ENCODE peak calls at places on chromosomes 4 and X, in five cellular contexts. U is AG09309, A is AG04449, X is right lobe of liver, V is HCT116. J is an unnamed sample.

GRCh38 chr4:8201341-8201781 is 2.3 kb downstream of the SH3TC1 start:
- DNase-seq in U (no peak), A (no peak), X (peak; percentile 33), V (no peak), J (no peak)

GRCh38 chrX:53362439-53362838 is 60.0 kb downstream of the SMC1A start:
- DNase-seq in U (no peak), A (no peak), X (no peak), V (no peak), J (no peak)

GRCh38 chrX:48794993-48795501 is 6.8 kb upstream of the HDAC6 start:
- DNase-seq in U (peak; percentile 21), A (peak; percentile 10), X (no peak), V (no peak), J (peak; percentile 5)

GRCh38 chr4:52840531-52841350 is 21.4 kb upstream of the RASL11B start:
- DNase-seq in U (no peak), A (no peak), X (no peak), V (no peak), J (no peak)

GRCh38 chr4:46073778-46074177 is 50.1 kb downstream of the GABRG1 start:
- DNase-seq in U (no peak), A (no peak), X (no peak), V (no peak), J (no peak)

GRCh38 chrX:31546130-31546529 is 474.3 kb upstream of the FTHL17 start:
- DNase-seq in U (peak; percentile 61), A (peak; percentile 49), X (no peak), V (no peak), J (no peak)

GRCh38 chrX:100491174-100491573 is 81.1 kb upstream of the PCDH19 start:
- DNase-seq in U (no peak), A (no peak), X (no peak), V (no peak), J (no peak)

GRCh38 chr4:81617569-81617968 is 145.9 kb upstream of the RASGEF1B start:
- DNase-seq in U (no peak), A (no peak), X (no peak), V (no peak), J (no peak)

GRCh38 chr4:78710536-78710935 is 65.6 kb upstream of the BMP2K start:
- DNase-seq in U (no peak), A (no peak), X (no peak), V (peak; percentile 7), J (no peak)

GRCh38 chr4:182276214-182277109 is 33.3 kb downstream of the TENM3 start:
- DNase-seq in U (no peak), A (no peak), X (no peak), V (no peak), J (no peak)

GRCh38 chr4:77092832-77093800 is 17.3 kb upstream of the CCNI start:
- DNase-seq in U (no peak), A (no peak), X (no peak), V (no peak), J (no peak)

GRCh38 chr4:85102606-85103005 is 136.1 kb upstream of the WDFY3 start:
- DNase-seq in U (no peak), A (peak; percentile 17), X (no peak), V (no peak), J (no peak)

GRCh38 chrX:115892787-115893671 is 277.5 kb upstream of the AGTR2 start:
- DNase-seq in U (peak; percentile 35), A (no peak), X (peak; percentile 31), V (peak; percentile 40), J (peak; percentile 36)

GRCh38 chr4:183783933-183784622 is 121.0 kb upstream of the STOX2 start:
- DNase-seq in U (peak; percentile 47), A (no peak), X (no peak), V (no peak), J (no peak)

GRCh38 chr4:121183359-121183758 is 19.2 kb upstream of the TNIP3 start:
- DNase-seq in U (no peak), A (no peak), X (no peak), V (no peak), J (no peak)

GRCh38 chr4:16202598-16202997 is 23.7 kb downstream of the TAPT1 start:
- DNase-seq in U (no peak), A (no peak), X (no peak), V (no peak), J (no peak)

GRCh38 chrX:48924270-48924669 is 5.4 kb upstream of the PIM2 start:
- DNase-seq in U (no peak), A (no peak), X (no peak), V (no peak), J (no peak)

GRCh38 chr4:138003248-138003647 is 238.9 kb downstream of the SLC7A11 start:
- DNase-seq in U (no peak), A (no peak), X (no peak), V (no peak), J (no peak)

GRCh38 chrX:41655631-41656030 is 33.1 kb upstream of the GPR34 start:
- DNase-seq in U (no peak), A (no peak), X (no peak), V (no peak), J (no peak)

GRCh38 chrX:35670894-35671293 is 127.2 kb upstream of the MAGEB16 start:
- DNase-seq in U (no peak), A (no peak), X (no peak), V (no peak), J (no peak)

GRCh38 chr4:165922747-165923146 is 49.7 kb downstream of the TLL1 start:
- DNase-seq in U (no peak), A (no peak), X (no peak), V (no peak), J (no peak)

GRCh38 chr4:166301266-166301665 is 428.2 kb downstream of the TLL1 start:
- DNase-seq in U (no peak), A (no peak), X (no peak), V (no peak), J (no peak)

GRCh38 chr4:163087805-163088204 is 78.9 kb downstream of the NAF1 start:
- DNase-seq in U (no peak), A (no peak), X (no peak), V (no peak), J (no peak)

GRCh38 chr4:108775921-108776320 is 13.1 kb upstream of the ETNPPL start:
- DNase-seq in U (no peak), A (no peak), X (no peak), V (no peak), J (no peak)

GRCh38 chr4:152780267-152780811 is 585 bp downstream of the ARFIP1 start:
- DNase-seq in U (no peak), A (no peak), X (no peak), V (no peak), J (no peak)

GRCh38 chr4:40845136-40845910 is 95.6 kb downstream of the NSUN7 start:
- DNase-seq in U (peak; percentile 10), A (no peak), X (no peak), V (no peak), J (no peak)

GRCh38 chr4:176622251-176622968 is 170.3 kb downstream of the VEGFC start:
- DNase-seq in U (peak; percentile 62), A (no peak), X (no peak), V (no peak), J (peak; percentile 27)

GRCh38 chrX:98480606-98481005 is 1596.9 kb downstream of the RPA4 start:
- DNase-seq in U (no peak), A (no peak), X (no peak), V (no peak), J (no peak)

DNA sequence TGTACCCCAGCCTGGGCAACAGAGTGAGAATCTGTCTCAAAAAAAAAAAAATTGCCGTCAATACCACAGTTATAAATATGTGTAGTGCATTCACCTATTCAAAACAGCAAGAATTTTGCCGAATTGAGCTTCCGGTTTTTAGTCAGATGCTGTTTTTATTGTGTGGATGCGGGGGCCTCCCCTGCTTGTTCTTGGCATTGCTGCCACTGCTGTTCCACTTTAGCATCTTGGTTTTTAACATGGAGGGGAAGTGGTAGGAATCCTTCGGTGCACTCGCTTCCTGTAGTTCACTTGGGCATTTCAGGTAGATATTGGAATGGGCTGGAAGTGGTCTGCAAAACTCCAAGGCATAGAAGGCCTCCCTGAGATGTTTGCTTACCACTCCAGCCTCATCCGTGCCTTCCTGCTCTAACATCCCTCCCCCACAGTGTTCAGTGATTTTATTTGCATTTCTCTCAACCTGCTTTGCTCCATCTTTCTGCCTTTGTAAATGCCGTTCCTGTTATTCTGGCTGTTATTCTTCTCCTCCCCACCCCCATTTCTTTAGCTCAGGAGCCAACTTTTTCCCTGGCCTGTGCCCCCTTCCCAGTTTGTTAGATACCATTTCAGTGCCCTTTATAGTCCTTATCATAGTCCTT is 25.5 kb downstream of the MOB1B start:
- DNase-seq in U (no peak), A (no peak), X (no peak), V (no peak), J (no peak)
- TF ChIP-seq CTCF in U (no peak), A (no peak), X (no peak), V (no peak), J (no peak)

GRCh38 chrX:22383988-22384387 is 111.3 kb downstream of the CBLL2 start:
- DNase-seq in U (no peak), A (no peak), X (no peak), V (no peak), J (no peak)
- TF ChIP-seq CTCF in U (no peak), A (no peak), X (no peak), V (no peak), J (no peak)

DNA sequence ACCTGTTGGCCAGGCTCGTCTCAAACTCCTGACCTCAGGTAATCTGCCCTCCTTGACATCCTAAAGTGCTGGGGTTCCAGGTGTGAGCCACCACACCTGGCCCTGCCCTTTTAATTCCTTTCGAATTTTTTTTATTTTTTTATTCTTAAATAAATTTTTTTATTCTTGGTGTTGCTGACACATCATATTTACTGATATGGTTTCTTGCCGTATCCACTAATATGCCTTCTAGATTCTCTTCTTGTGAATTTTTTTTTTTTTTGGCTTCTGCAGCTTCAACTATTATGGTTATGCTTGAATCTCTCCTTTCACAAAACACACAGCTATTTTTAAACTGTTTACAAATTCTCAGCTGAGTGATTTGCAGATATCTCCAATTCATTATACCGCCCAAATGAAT is 353.4 kb upstream of the ADGRL3 start:
- DNase-seq in U (no peak), A (no peak), X (no peak), V (no peak), J (no peak)
- TF ChIP-seq CTCF in U (no peak), A (no peak), X (no peak), V (no peak), J (no peak)

GRCh38 chrX:107450823-107451509 is 1.5 kb downstream of the FRMPD3 start:
- DNase-seq in U (no peak), A (no peak), X (no peak), V (no peak), J (no peak)
- TF ChIP-seq CTCF in U (no peak), A (no peak), X (no peak), V (no peak), J (no peak)

GRCh38 chrX:121254336-121254735 is 206.9 kb downstream of the GLUD2 start:
- DNase-seq in U (no peak), A (no peak), X (no peak), V (no peak), J (no peak)
- TF ChIP-seq CTCF in U (no peak), A (no peak), X (peak; percentile 49), V (no peak), J (no peak)